ENCODE peak calls at places on chromosomes 13 and 19, in six cellular contexts. One of them, this sample, is unnamed.

GRCh38 chr19:16893686-16893990 is 4.8 kb downstream of the F2RL3 start:
- DNase-seq in coronary artery: no peak
- DNase-seq in lung: no peak
- DNase-seq in GM23248: no peak
- DNase-seq in astrocyte of the spinal cord: no peak
- DNase-seq in uterus: no peak
- DNase-seq in this sample: no peak

GRCh38 chr13:43005460-43006236 is 13.6 kb upstream of the EPSTI1 start:
- DNase-seq in uterus: no peak
- DNase-seq in coronary artery: no peak
- DNase-seq in lung: no peak
- DNase-seq in astrocyte of the spinal cord: peak; percentile 54
- DNase-seq in GM23248: peak; percentile 34
- DNase-seq in this sample: peak; percentile 32

GRCh38 chr19:20039203-20039723 is at the start of gene ZNF682:
- DNase-seq in GM23248: peak; percentile 99
- DNase-seq in coronary artery: peak; percentile 96
- DNase-seq in uterus: peak; percentile 94
- DNase-seq in lung: peak; percentile 96
- DNase-seq in astrocyte of the spinal cord: peak; percentile 94
- DNase-seq in this sample: peak; percentile 90

GRCh38 chr13:45219123-45219891 is 18.5 kb upstream of the KCTD4 start:
- DNase-seq in GM23248: peak; percentile 20
- DNase-seq in astrocyte of the spinal cord: no peak
- DNase-seq in lung: no peak
- DNase-seq in coronary artery: no peak
- DNase-seq in uterus: no peak
- DNase-seq in this sample: no peak

GRCh38 chr19:56637976-56638555 is 4.9 kb upstream of the SMIM17 start:
- DNase-seq in GM23248: peak; percentile 81
- DNase-seq in astrocyte of the spinal cord: peak; percentile 77
- DNase-seq in lung: peak; percentile 43
- DNase-seq in coronary artery: no peak
- DNase-seq in uterus: peak; percentile 35
- DNase-seq in this sample: peak; percentile 42

GRCh38 chr13:56201834-56202233 is 938.9 kb upstream of the PRR20A start:
- DNase-seq in coronary artery: no peak
- DNase-seq in uterus: no peak
- DNase-seq in lung: no peak
- DNase-seq in GM23248: no peak
- DNase-seq in astrocyte of the spinal cord: no peak
- DNase-seq in this sample: no peak

GRCh38 chr13:88823114-88823513 is 1151.9 kb downstream of the SLITRK5 start:
- DNase-seq in lung: no peak
- DNase-seq in GM23248: no peak
- DNase-seq in uterus: no peak
- DNase-seq in astrocyte of the spinal cord: no peak
- DNase-seq in coronary artery: no peak
- DNase-seq in this sample: no peak

GRCh38 chr19:2731181-2732117 is 8.4 kb downstream of the SLC39A3 start:
- DNase-seq in uterus: no peak
- DNase-seq in lung: no peak
- DNase-seq in astrocyte of the spinal cord: no peak
- DNase-seq in coronary artery: no peak
- DNase-seq in GM23248: no peak
- DNase-seq in this sample: no peak

GRCh38 chr13:110012102-110012739 is 225.8 kb upstream of the IRS2 start:
- DNase-seq in lung: no peak
- DNase-seq in GM23248: peak; percentile 91
- DNase-seq in uterus: no peak
- DNase-seq in coronary artery: no peak
- DNase-seq in astrocyte of the spinal cord: peak; percentile 97
- DNase-seq in this sample: peak; percentile 93

GRCh38 chr13:20332361-20333096 is 100.4 kb upstream of the GJB6 start:
- DNase-seq in astrocyte of the spinal cord: no peak
- DNase-seq in lung: no peak
- DNase-seq in uterus: no peak
- DNase-seq in coronary artery: no peak
- DNase-seq in GM23248: peak; percentile 70
- DNase-seq in this sample: no peak

GRCh38 chr13:36715841-36716240 is 42.0 kb downstream of the SERTM1 start:
- DNase-seq in coronary artery: no peak
- DNase-seq in uterus: no peak
- DNase-seq in GM23248: no peak
- DNase-seq in astrocyte of the spinal cord: no peak
- DNase-seq in lung: no peak
- DNase-seq in this sample: no peak

GRCh38 chr13:36124236-36124822 is 6.9 kb downstream of the DCLK1 start:
- DNase-seq in lung: peak; percentile 46
- DNase-seq in GM23248: peak; percentile 66
- DNase-seq in coronary artery: no peak
- DNase-seq in astrocyte of the spinal cord: peak; percentile 86
- DNase-seq in uterus: peak; percentile 24
- DNase-seq in this sample: peak; percentile 89

GRCh38 chr19:11203194-11204075 is 6.1 kb upstream of the KANK2 start:
- DNase-seq in GM23248: peak; percentile 82
- DNase-seq in uterus: peak; percentile 93
- DNase-seq in astrocyte of the spinal cord: peak; percentile 73
- DNase-seq in coronary artery: peak; percentile 95
- DNase-seq in lung: peak; percentile 72
- DNase-seq in this sample: no peak

GRCh38 chr13:44221657-44222056 is 152.0 kb upstream of the SERP2 start:
- DNase-seq in lung: no peak
- DNase-seq in coronary artery: no peak
- DNase-seq in astrocyte of the spinal cord: no peak
- DNase-seq in GM23248: no peak
- DNase-seq in uterus: no peak
- DNase-seq in this sample: no peak

GRCh38 chr19:8083141-8083540 is 30.6 kb downstream of the CCL25 start:
- DNase-seq in coronary artery: no peak
- DNase-seq in astrocyte of the spinal cord: no peak
- DNase-seq in uterus: no peak
- DNase-seq in lung: no peak
- DNase-seq in GM23248: no peak
- DNase-seq in this sample: no peak

GRCh38 chr19:40578442-40578908 is 1.8 kb downstream of the SHKBP1 start:
- DNase-seq in lung: no peak
- DNase-seq in GM23248: peak; percentile 28
- DNase-seq in astrocyte of the spinal cord: peak; percentile 31
- DNase-seq in uterus: no peak
- DNase-seq in coronary artery: no peak
- DNase-seq in this sample: no peak

GRCh38 chr13:26560456-26560855 is 3.0 kb downstream of the WASF3 start:
- DNase-seq in uterus: no peak
- DNase-seq in GM23248: no peak
- DNase-seq in lung: no peak
- DNase-seq in astrocyte of the spinal cord: no peak
- DNase-seq in coronary artery: no peak
- DNase-seq in this sample: no peak

GRCh38 chr13:26557393-26558073 is at the start of gene WASF3:
- DNase-seq in astrocyte of the spinal cord: peak; percentile 93
- DNase-seq in coronary artery: peak; percentile 94
- DNase-seq in GM23248: peak; percentile 97
- DNase-seq in lung: peak; percentile 92
- DNase-seq in uterus: peak; percentile 95
- DNase-seq in this sample: peak; percentile 85

GRCh38 chr13:26557051-26557392 is 461 bp upstream of the WASF3 start:
- DNase-seq in astrocyte of the spinal cord: no peak
- DNase-seq in uterus: no peak
- DNase-seq in lung: no peak
- DNase-seq in GM23248: no peak
- DNase-seq in coronary artery: no peak
- DNase-seq in this sample: no peak

GRCh38 chr13:26558074-26558805 is 757 bp downstream of the WASF3 start:
- DNase-seq in coronary artery: no peak
- DNase-seq in GM23248: peak; percentile 57
- DNase-seq in lung: no peak
- DNase-seq in astrocyte of the spinal cord: peak; percentile 14
- DNase-seq in uterus: peak; percentile 22
- DNase-seq in this sample: no peak

DNA sequence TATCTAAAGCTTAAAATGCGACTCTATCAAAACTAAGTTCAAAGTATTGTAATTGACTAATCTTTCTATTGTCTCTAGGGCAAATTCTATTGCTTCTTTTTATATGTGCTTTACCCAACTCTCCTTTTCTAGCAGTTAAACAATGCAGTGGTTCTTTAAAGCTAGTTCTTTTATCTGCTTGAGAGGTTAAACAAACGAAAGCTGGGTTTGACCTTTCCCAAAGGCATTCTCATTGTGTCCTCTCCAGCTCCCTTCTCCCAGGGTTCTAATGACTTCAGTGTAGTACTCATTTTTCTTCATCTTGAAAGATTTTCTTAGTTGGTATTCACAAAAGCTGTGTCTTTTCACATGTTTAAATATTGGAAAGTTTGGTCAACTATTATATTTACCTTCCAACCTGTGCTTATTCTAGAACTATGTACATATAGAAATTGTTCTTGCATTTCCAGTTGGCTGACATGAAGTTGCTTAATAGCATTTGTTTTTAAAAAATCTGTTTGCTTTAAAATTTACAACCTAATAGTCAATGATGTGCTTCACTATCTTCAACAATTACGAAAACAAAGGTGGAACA is 1.5 kb downstream of the WASF3 start:
- DNase-seq in astrocyte of the spinal cord: peak; percentile 5
- DNase-seq in lung: no peak
- DNase-seq in GM23248: peak; percentile 16
- DNase-seq in uterus: no peak
- DNase-seq in coronary artery: no peak
- DNase-seq in this sample: no peak
- H3K4me3 ChIP-seq in astrocyte of the spinal cord: no peak overlapping the region
- H3K4me3 ChIP-seq in lung: no peak overlapping the region
- H3K4me3 ChIP-seq in GM23248: peak overlapping the region; percentile 82
- H3K4me3 ChIP-seq in uterus: no peak overlapping the region
- H3K4me3 ChIP-seq in coronary artery: peak overlapping the region; percentile 77
- H3K4me3 ChIP-seq in this sample: no peak overlapping the region

GRCh38 chr13:39417643-39418042 is 185.3 kb downstream of the LHFPL6 start:
- DNase-seq in lung: no peak
- DNase-seq in coronary artery: no peak
- DNase-seq in GM23248: peak; percentile 63
- DNase-seq in uterus: no peak
- DNase-seq in astrocyte of the spinal cord: peak; percentile 77
- DNase-seq in this sample: peak; percentile 16

GRCh38 chr13:39418424-39418823 is 184.6 kb downstream of the LHFPL6 start:
- DNase-seq in GM23248: no peak
- DNase-seq in astrocyte of the spinal cord: no peak
- DNase-seq in lung: no peak
- DNase-seq in coronary artery: no peak
- DNase-seq in uterus: no peak
- DNase-seq in this sample: no peak

GRCh38 chr13:39415403-39415802 is 187.6 kb downstream of the LHFPL6 start:
- DNase-seq in astrocyte of the spinal cord: peak; percentile 51
- DNase-seq in uterus: peak; percentile 39
- DNase-seq in coronary artery: peak; percentile 78
- DNase-seq in lung: peak; percentile 34
- DNase-seq in GM23248: peak; percentile 68
- DNase-seq in this sample: no peak

GRCh38 chr13:39419068-39419467 is 183.9 kb downstream of the LHFPL6 start:
- DNase-seq in GM23248: no peak
- DNase-seq in coronary artery: no peak
- DNase-seq in lung: no peak
- DNase-seq in uterus: no peak
- DNase-seq in astrocyte of the spinal cord: no peak
- DNase-seq in this sample: no peak

DNA sequence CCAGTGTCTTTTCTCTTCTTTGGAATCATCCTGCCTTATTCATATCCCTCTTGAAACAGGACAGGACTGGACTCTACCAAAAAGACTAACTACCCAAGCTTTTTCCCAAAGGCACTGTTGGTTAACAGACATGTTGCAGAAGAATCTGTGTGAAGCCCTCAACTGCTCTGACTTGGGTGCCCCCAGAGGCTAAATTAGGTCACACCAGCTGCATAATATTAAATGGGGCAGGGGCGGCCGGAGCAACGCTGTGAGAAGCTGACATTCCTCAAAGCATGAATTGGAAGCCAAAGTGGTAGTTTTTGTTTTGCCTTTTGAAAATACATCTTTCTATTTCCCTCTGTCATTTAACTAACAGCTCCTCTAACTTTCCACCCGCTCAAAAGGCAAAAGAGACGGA is 185.9 kb downstream of the LHFPL6 start:
- DNase-seq in coronary artery: no peak
- DNase-seq in uterus: no peak
- DNase-seq in astrocyte of the spinal cord: peak; percentile 15
- DNase-seq in lung: no peak
- DNase-seq in GM23248: peak; percentile 22
- DNase-seq in this sample: no peak
- H3K4me3 ChIP-seq in coronary artery: peak overlapping the region; percentile 57
- H3K4me3 ChIP-seq in uterus: no peak overlapping the region
- H3K4me3 ChIP-seq in astrocyte of the spinal cord: no peak overlapping the region
- H3K4me3 ChIP-seq in lung: no peak overlapping the region
- H3K4me3 ChIP-seq in GM23248: peak overlapping the region; percentile 47
- H3K4me3 ChIP-seq in this sample: peak overlapping the region; percentile 28

DNA sequence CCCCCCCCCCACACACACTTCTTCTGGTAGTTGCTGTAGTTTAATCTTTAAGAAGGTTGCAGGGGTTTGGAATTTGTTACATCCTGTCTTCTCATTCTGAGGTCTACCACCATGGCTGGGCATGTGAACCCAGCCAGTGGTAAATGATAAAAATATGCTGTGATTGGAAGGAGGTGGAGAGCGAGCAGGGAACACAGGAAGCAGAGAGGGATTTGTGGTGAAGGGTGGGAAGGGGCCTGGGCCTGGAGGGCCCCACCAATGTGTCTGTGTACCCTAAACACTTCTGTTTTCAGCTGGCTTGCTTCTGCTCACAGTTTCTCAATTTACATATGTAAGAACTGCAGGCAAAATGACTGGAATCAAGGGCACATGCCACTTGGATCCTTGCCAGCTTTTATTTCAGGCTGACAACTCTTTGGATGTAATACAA is 313.5 kb downstream of the SHISA2 start:
- DNase-seq in uterus: no peak
- DNase-seq in coronary artery: no peak
- DNase-seq in lung: no peak
- DNase-seq in astrocyte of the spinal cord: peak; percentile 78
- DNase-seq in GM23248: peak; percentile 4
- DNase-seq in this sample: peak; percentile 64
- H3K4me3 ChIP-seq in uterus: no peak overlapping the region
- H3K4me3 ChIP-seq in coronary artery: no peak overlapping the region
- H3K4me3 ChIP-seq in lung: no peak overlapping the region
- H3K4me3 ChIP-seq in astrocyte of the spinal cord: no peak overlapping the region
- H3K4me3 ChIP-seq in GM23248: no peak overlapping the region
- H3K4me3 ChIP-seq in this sample: no peak overlapping the region

GRCh38 chr19:33721735-33722297 is 74.9 kb upstream of the KCTD15 start:
- DNase-seq in uterus: no peak
- DNase-seq in coronary artery: no peak
- DNase-seq in lung: no peak
- DNase-seq in astrocyte of the spinal cord: no peak
- DNase-seq in GM23248: no peak
- DNase-seq in this sample: no peak

GRCh38 chr19:33720691-33721682 is 75.7 kb upstream of the KCTD15 start:
- DNase-seq in lung: no peak
- DNase-seq in uterus: no peak
- DNase-seq in GM23248: no peak
- DNase-seq in coronary artery: no peak
- DNase-seq in astrocyte of the spinal cord: no peak
- DNase-seq in this sample: no peak

GRCh38 chr19:33718668-33719259 is 77.9 kb upstream of the KCTD15 start:
- DNase-seq in astrocyte of the spinal cord: no peak
- DNase-seq in coronary artery: no peak
- DNase-seq in GM23248: no peak
- DNase-seq in lung: no peak
- DNase-seq in uterus: no peak
- DNase-seq in this sample: no peak

GRCh38 chr19:33719366-33720154 is 77.1 kb upstream of the KCTD15 start:
- DNase-seq in astrocyte of the spinal cord: no peak
- DNase-seq in lung: no peak
- DNase-seq in GM23248: no peak
- DNase-seq in coronary artery: no peak
- DNase-seq in uterus: no peak
- DNase-seq in this sample: no peak

GRCh38 chr19:33720155-33720493 is 76.5 kb upstream of the KCTD15 start:
- DNase-seq in coronary artery: no peak
- DNase-seq in lung: no peak
- DNase-seq in GM23248: no peak
- DNase-seq in uterus: no peak
- DNase-seq in astrocyte of the spinal cord: no peak
- DNase-seq in this sample: no peak
- H3K4me3 ChIP-seq in coronary artery: no peak overlapping the region
- H3K4me3 ChIP-seq in lung: no peak overlapping the region
- H3K4me3 ChIP-seq in GM23248: no peak overlapping the region
- H3K4me3 ChIP-seq in uterus: no peak overlapping the region
- H3K4me3 ChIP-seq in astrocyte of the spinal cord: no peak overlapping the region
- H3K4me3 ChIP-seq in this sample: no peak overlapping the region

This sample was measured in astrocyte of the cerebellum.